ENCODE peak calls at places on chromosomes 4 and X, in nine cellular contexts. W is osteoblast, S is tibial artery, Q is neural progenitor cell, H is heart left ventricle, M is upper lobe of right lung, R is keratinocyte, X is mammary epithelial cell, B is substantia nigra. U is an unnamed sample.

GRCh38 chrX:19303216-19303880 is 40.4 kb upstream of the PDHA1 start:
- DNase-seq in H (no peak), X (peak), Q (no peak), M (no peak), R (peak), B (no peak), S (peak), W (peak), U (peak)

GRCh38 chr4:108889696-108890475 is 127.0 kb upstream of the ETNPPL start:
- DNase-seq in H (no peak), X (no peak), W (no peak), R (no peak), M (no peak), S (no peak), B (no peak), Q (no peak), U (no peak)

GRCh38 chr4:37826282-37827029 is at the start of gene PGM2:
- DNase-seq in R (no peak), S (peak), M (peak), B (peak), W (peak), X (peak), Q (peak), H (peak), U (peak)

GRCh38 chr4:15006416-15007024 is 4.2 kb downstream of the CPEB2 start:
- DNase-seq in H (no peak), W (no peak), X (peak), B (no peak), M (no peak), R (no peak), S (no peak), Q (no peak), U (no peak)

GRCh38 chr4:155972098-155972497 is 18.4 kb upstream of the CTSO start:
- DNase-seq in H (no peak), X (no peak), B (no peak), Q (peak), W (no peak), R (no peak), S (peak), M (no peak), U (no peak)

GRCh38 chr4:136873555-136873954 is 658.7 kb downstream of the PCDH18 start:
- DNase-seq in S (no peak), M (no peak), W (no peak), Q (no peak), X (no peak), H (no peak), B (no peak), R (no peak), U (no peak)

GRCh38 chr4:150931796-150932195 is 83.3 kb downstream of the LRBA start:
- DNase-seq in X (no peak), W (no peak), R (no peak), B (no peak), Q (no peak), S (no peak), M (no peak), H (no peak), U (no peak)

GRCh38 chr4:71206763-71207162 is 132.1 kb upstream of the SLC4A4 start:
- DNase-seq in B (no peak), Q (no peak), M (no peak), X (no peak), R (no peak), S (no peak), H (no peak), W (peak), U (no peak)

GRCh38 chrX:86148024-86148511 is at the start of gene DACH2:
- DNase-seq in M (peak), H (peak), B (peak), Q (peak), X (peak), W (peak), S (peak), R (peak), U (peak)

GRCh38 chr4:138643827-138644226 is 371.8 kb upstream of the NOCT start:
- DNase-seq in R (no peak), W (no peak), X (no peak), B (no peak), S (no peak), M (no peak), Q (no peak), H (no peak), U (no peak)

GRCh38 chrX:2451456-2452316 is 49.1 kb downstream of the DHRSX start:
- DNase-seq in X (no peak), B (no peak), Q (peak), S (no peak), R (no peak), H (no peak), W (no peak), M (peak), U (no peak)

GRCh38 chr4:170198742-170199141 is 109.0 kb upstream of the AADAT start:
- DNase-seq in S (no peak), W (no peak), M (no peak), R (no peak), Q (no peak), X (no peak), H (no peak), B (no peak), U (no peak)

GRCh38 chrX:84175943-84176342 is 12.1 kb downstream of the RPS6KA6 start:
- DNase-seq in X (no peak), B (no peak), W (no peak), H (no peak), S (no peak), Q (no peak), M (no peak), R (no peak), U (no peak)

GRCh38 chr4:177434667-177435066 is 7.6 kb downstream of the AGA start:
- DNase-seq in B (no peak), S (no peak), H (no peak), W (no peak), R (no peak), Q (no peak), M (no peak), X (no peak), U (no peak)

GRCh38 chr4:129014566-129015509 is 78.5 kb downstream of the SCLT1 start:
- DNase-seq in R (no peak), W (peak), S (no peak), B (no peak), Q (no peak), H (no peak), X (no peak), M (no peak), U (no peak)

GRCh38 chr4:90292438-90292837 is 165.2 kb downstream of the CCSER1 start:
- DNase-seq in X (no peak), Q (no peak), R (no peak), M (no peak), S (no peak), W (no peak), B (no peak), H (no peak), U (no peak)

GRCh38 chrX:37800762-37801161 is 20.9 kb downstream of the CYBB start:
- DNase-seq in W (no peak), R (no peak), M (no peak), X (no peak), H (no peak), Q (no peak), S (no peak), B (no peak), U (no peak)

GRCh38 chr4:83207497-83208105 is 77.0 kb downstream of the COQ2 start:
- DNase-seq in M (no peak), H (no peak), R (peak), W (no peak), S (no peak), B (no peak), X (peak), Q (no peak), U (no peak)

GRCh38 chr4:74764119-74764518 is 30.2 kb downstream of the BTC start:
- DNase-seq in X (peak), H (no peak), R (no peak), S (no peak), M (no peak), W (no peak), B (no peak), Q (no peak), U (no peak)

GRCh38 chr4:118141240-118141639 is 107.0 kb downstream of the NDST3 start:
- DNase-seq in B (no peak), S (no peak), R (no peak), M (no peak), W (no peak), X (no peak), H (no peak), Q (no peak), U (no peak)

GRCh38 chr4:173878701-173879100 is 348.7 kb upstream of the HAND2 start:
- DNase-seq in H (peak), R (no peak), X (no peak), Q (no peak), B (no peak), S (no peak), W (no peak), M (no peak), U (peak)

GRCh38 chr4:78480286-78480685 is 71.3 kb upstream of the ANXA3 start:
- DNase-seq in Q (no peak), B (no peak), M (no peak), R (no peak), W (no peak), H (no peak), X (no peak), S (no peak), U (no peak)
- H3K27ac ChIP-seq in Q (no peak), B (no peak), M (no peak), R (no peak), W (no peak), H (no peak), X (no peak), S (no peak), U (no peak)

DNA sequence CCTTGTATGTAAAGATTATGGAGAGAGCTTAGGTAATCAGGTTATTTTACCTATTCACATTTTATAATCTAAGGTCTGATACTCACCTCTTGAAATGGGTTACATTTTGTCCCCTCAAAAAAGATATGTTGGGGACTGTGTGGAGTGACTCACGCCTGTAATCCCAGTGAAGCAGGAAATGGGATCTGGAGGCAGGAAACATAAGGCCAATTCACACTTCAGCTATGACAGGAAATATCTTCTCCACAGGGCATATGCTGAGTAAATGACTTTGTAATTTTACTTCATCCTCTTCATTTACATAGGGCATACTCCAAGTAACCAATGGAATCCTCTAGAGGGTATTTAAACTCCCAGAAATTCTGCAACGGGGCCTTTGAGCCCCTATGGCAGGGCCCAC is 54.7 kb upstream of the ZMAT1 start:
- DNase-seq in R (no peak), W (no peak), M (no peak), H (no peak), X (no peak), S (no peak), B (no peak), Q (no peak), U (no peak)
- H3K27ac ChIP-seq in R (no peak), W (no peak), M (no peak), H (no peak), X (no peak), S (no peak), B (no peak), Q (no peak), U (no peak)

GRCh38 chrX:15605233-15605632 is 4.5 kb upstream of the ACE2 start:
- DNase-seq in H (no peak), S (no peak), W (no peak), X (no peak), B (no peak), R (no peak), M (no peak), Q (no peak), U (no peak)
- H3K27ac ChIP-seq in H (no peak), S (no peak), W (no peak), X (no peak), B (no peak), R (no peak), M (no peak), Q (no peak), U (no peak)

GRCh38 chr4:4991541-4992099 is 27.6 kb downstream of the CYTL1 start:
- DNase-seq in Q (no peak), M (no peak), R (no peak), H (no peak), X (no peak), W (peak), B (no peak), S (no peak), U (no peak)
- H3K27ac ChIP-seq in Q (no peak), M (no peak), R (no peak), H (no peak), X (no peak), W (peak), B (no peak), S (peak), U (peak)

DNA sequence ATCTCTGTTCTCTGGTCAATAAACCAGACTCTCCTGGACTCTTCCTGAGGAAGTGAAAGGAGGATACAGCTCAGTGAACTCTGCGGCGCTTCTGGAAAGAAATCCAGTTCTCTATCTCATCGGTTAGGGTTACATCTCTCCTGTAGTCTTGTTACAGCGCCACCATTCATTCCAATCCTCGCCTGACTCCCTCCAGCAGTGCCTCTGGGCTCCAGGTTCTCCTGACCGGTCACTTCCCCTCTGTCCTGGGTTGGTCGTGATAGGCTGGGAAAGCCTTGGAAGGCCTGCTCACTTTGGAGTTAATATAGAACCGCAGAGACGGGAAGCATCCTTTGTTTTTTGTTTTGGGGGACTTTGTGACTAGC is 97.0 kb upstream of the STOX2 start:
- DNase-seq in M (no peak), X (no peak), R (no peak), S (no peak), H (no peak), Q (no peak), B (no peak), W (no peak), U (no peak)
- H3K27ac ChIP-seq in M (peak), X (no peak), R (no peak), S (no peak), H (peak), Q (no peak), B (no peak), W (no peak), U (peak)

GRCh38 chrX:20545538-20545937 is 278.8 kb upstream of the RPS6KA3 start:
- DNase-seq in S (no peak), Q (no peak), B (no peak), M (no peak), X (no peak), W (no peak), R (no peak), H (no peak), U (no peak)

GRCh38 chrX:20542072-20542471 is 275.4 kb upstream of the RPS6KA3 start:
- DNase-seq in S (no peak), R (no peak), W (no peak), X (no peak), M (no peak), B (no peak), Q (no peak), H (no peak), U (no peak)

DNA sequence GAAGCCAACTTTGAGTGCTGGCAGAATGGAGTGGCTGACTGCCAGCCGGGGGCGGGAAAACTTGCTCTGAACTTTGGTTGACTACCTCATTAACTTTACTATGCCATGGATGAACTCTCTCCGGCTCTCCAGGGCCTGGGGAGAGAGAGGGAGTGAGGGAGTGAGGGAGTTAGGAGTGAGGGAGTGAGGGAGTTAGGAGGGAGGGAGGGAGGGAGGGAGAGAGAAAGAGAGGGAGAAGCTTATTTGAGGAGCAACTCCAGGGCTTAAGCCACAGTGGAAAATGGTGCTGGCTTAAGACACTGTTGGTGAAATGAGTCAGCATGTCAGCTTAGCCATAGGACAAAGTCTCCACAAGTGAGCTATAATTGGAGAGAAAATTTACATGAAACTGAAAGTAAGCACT is 280.9 kb upstream of the RPS6KA3 start:
- DNase-seq in R (no peak), W (peak), X (peak), Q (no peak), B (no peak), M (no peak), H (no peak), S (peak), U (no peak)
- H3K27ac ChIP-seq in R (no peak), W (no peak), X (no peak), Q (no peak), B (no peak), M (no peak), H (no peak), S (peak), U (peak)

GRCh38 chrX:47206316-47206715 is 12.2 kb upstream of the CDK16 start:
- DNase-seq in M (no peak), Q (no peak), W (peak), B (no peak), S (no peak), H (no peak), R (no peak), X (peak), U (no peak)

GRCh38 chrX:47208108-47208507 is 10.4 kb upstream of the CDK16 start:
- DNase-seq in R (no peak), X (no peak), S (no peak), H (no peak), W (no peak), M (no peak), B (no peak), Q (no peak), U (no peak)

GRCh38 chrX:47202877-47203276 is 9.2 kb downstream of the UBA1 start:
- DNase-seq in B (no peak), Q (no peak), W (no peak), R (no peak), S (no peak), H (no peak), X (no peak), M (no peak), U (no peak)

GRCh38 chrX:47202316-47202715 is 8.7 kb downstream of the UBA1 start:
- DNase-seq in W (peak), B (no peak), Q (no peak), H (no peak), R (no peak), M (no peak), X (no peak), S (no peak), U (no peak)

DNA sequence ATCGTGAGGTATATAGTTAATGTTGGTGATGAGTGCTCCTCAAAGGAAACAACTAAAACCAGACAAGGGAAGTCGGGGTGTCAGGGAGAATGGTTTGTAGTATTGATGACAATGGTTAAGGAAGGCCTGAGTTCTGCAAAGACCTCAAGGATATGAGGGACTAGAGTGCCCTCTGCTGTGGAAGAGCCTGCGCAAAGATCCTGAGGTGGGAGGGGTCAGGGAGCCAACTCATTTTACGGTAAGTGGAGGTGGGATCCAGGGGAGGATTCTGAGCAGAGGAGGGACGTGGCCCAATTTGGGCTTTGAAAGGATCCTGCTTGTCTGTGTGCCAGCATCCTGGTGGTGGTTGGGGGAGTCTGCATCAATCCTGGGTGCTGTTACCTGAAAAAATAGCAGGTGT is 11.3 kb downstream of the UBA1 start:
- DNase-seq in X (no peak), H (no peak), R (no peak), S (no peak), W (peak), Q (peak), B (no peak), M (no peak), U (no peak)
- H3K27ac ChIP-seq in X (no peak), H (no peak), R (no peak), S (no peak), W (no peak), Q (no peak), B (no peak), M (no peak), U (no peak)